ENCODE peak calls at places on chromosomes 11 and 22, in eight cellular contexts. P is spleen, S is IMR-90, H is sigmoid colon, E is thyroid gland, R is heart left ventricle, D is Peyer's patch, I is ovary. F is an unnamed sample.

GRCh38 chr11:11229691-11230090 is 123.4 kb downstream of the CSNK2A3 start:
- DNase-seq in D (no peak), R (no peak), I (no peak), H (no peak), E (no peak), P (no peak), S (peak; percentile 2), F (no peak)

GRCh38 chr22:27032121-27032761 is 374.9 kb downstream of the MIAT start:
- DNase-seq in I (peak; percentile 68), D (no peak), R (peak; percentile 20), S (no peak), H (peak; percentile 71), P (no peak), E (no peak), F (no peak)

GRCh38 chr11:10900686-10901415 is 43.0 kb upstream of the ZBED5 start:
- DNase-seq in P (no peak), R (no peak), I (no peak), H (no peak), D (no peak), E (no peak), S (peak; percentile 57), F (peak; percentile 63)

GRCh38 chr11:2923446-2924375 is 5.5 kb downstream of the PHLDA2 start:
- DNase-seq in S (no peak), H (no peak), D (no peak), I (no peak), E (peak; percentile 93), P (no peak), R (no peak), F (no peak)

GRCh38 chr11:83819936-83820549 is 533.9 kb upstream of the CCDC90B start:
- DNase-seq in E (peak; percentile 16), S (peak; percentile 79), H (no peak), I (no peak), D (no peak), R (no peak), P (no peak), F (no peak)

GRCh38 chr11:38305682-38306081 is 1707.6 kb upstream of the RAG2 start:
- DNase-seq in D (no peak), P (no peak), E (no peak), H (no peak), S (no peak), I (no peak), R (no peak), F (no peak)

GRCh38 chr22:50008151-50009040 is 4.2 kb downstream of the IL17REL start:
- DNase-seq in P (no peak), I (no peak), S (no peak), D (no peak), E (no peak), R (no peak), H (no peak), F (no peak)

GRCh38 chr11:95154514-95154913 is 64.9 kb downstream of the ENDOD1 start:
- DNase-seq in S (peak; percentile 19), D (peak; percentile 63), I (no peak), R (no peak), P (no peak), H (no peak), E (peak; percentile 57), F (no peak)

GRCh38 chr22:45291061-45291930 is 6.5 kb downstream of the UPK3A start:
- DNase-seq in E (no peak), H (no peak), R (no peak), I (no peak), S (no peak), D (no peak), P (no peak), F (no peak)

GRCh38 chr11:116693206-116694016 is 79.4 kb downstream of the BUD13 start:
- DNase-seq in R (no peak), E (no peak), H (peak; percentile 40), I (no peak), P (peak; percentile 59), S (no peak), D (no peak), F (no peak)

GRCh38 chr11:104893876-104894275 is 4.4 kb downstream of the CASP12 start:
- DNase-seq in I (no peak), P (no peak), R (no peak), E (no peak), D (no peak), H (no peak), S (no peak), F (no peak)

GRCh38 chr11:80462211-80462610 is 1021.4 kb upstream of the TENM4 start:
- DNase-seq in H (no peak), S (no peak), P (no peak), I (no peak), D (no peak), E (no peak), R (no peak), F (no peak)

GRCh38 chr22:25853902-25854301 is 111.9 kb downstream of the MYO18B start:
- DNase-seq in P (no peak), D (no peak), H (no peak), E (no peak), S (no peak), I (no peak), R (no peak), F (no peak)

GRCh38 chr11:45280449-45280848 is 5.7 kb downstream of the SYT13 start:
- DNase-seq in I (no peak), S (peak; percentile 0), E (no peak), P (no peak), R (no peak), H (no peak), D (no peak), F (no peak)

GRCh38 chr11:118757881-118758399 is 33.0 kb downstream of the DDX6 start:
- DNase-seq in E (no peak), D (no peak), S (no peak), H (no peak), I (no peak), R (no peak), P (no peak), F (no peak)

GRCh38 chr11:19742595-19743292 is 30.1 kb downstream of the NAV2 start:
- DNase-seq in E (peak; percentile 86), P (peak; percentile 82), S (peak; percentile 79), R (peak; percentile 75), I (peak; percentile 80), H (peak; percentile 92), D (peak; percentile 41), F (peak; percentile 75)

GRCh38 chr11:43504316-43504950 is 145.7 kb downstream of the TTC17 start:
- DNase-seq in E (peak; percentile 11), R (no peak), H (no peak), P (no peak), I (peak; percentile 44), D (no peak), S (peak; percentile 13), F (no peak)

GRCh38 chr11:119181677-119182412 is 3.4 kb upstream of the NHERF4 start:
- DNase-seq in R (no peak), H (no peak), E (no peak), I (no peak), P (no peak), D (no peak), S (no peak), F (no peak)

GRCh38 chr11:10818594-10818993 is 9.9 kb upstream of the EIF4G2 start:
- DNase-seq in E (no peak), H (no peak), R (no peak), S (peak; percentile 95), D (no peak), I (no peak), P (no peak), F (no peak)

GRCh38 chr11:94132152-94132558 is 3.5 kb downstream of the PANX1 start:
- DNase-seq in P (no peak), S (peak; percentile 94), I (no peak), R (no peak), H (no peak), D (no peak), E (no peak), F (no peak)

GRCh38 chr11:70495351-70496310 is 97.3 kb downstream of the CTTN start:
- DNase-seq in E (no peak), I (no peak), R (no peak), P (peak; percentile 63), D (no peak), S (no peak), H (peak; percentile 46), F (no peak)

GRCh38 chr11:66958232-66958955 is at the start of gene PC:
- DNase-seq in I (peak; percentile 100), S (peak; percentile 100), H (peak; percentile 100), E (peak; percentile 100), R (peak; percentile 99), P (peak; percentile 99), D (peak; percentile 94), F (peak; percentile 100)
- TF ChIP-seq POLR2A in I (peak; percentile 57), S (peak; percentile 92), H (peak; percentile 36), E (peak; percentile 87), R (peak; percentile 88), P (no peak), D (peak; percentile 91), F (peak; percentile 95)

GRCh38 chr22:29306175-29306829 is at the start of gene GAS2L1:
- DNase-seq in H (peak; percentile 94), E (peak; percentile 78), D (peak; percentile 37), I (peak; percentile 87), R (peak; percentile 91), P (peak; percentile 89), S (peak; percentile 73), F (peak; percentile 82)
- TF ChIP-seq POLR2A in H (no peak), E (no peak), D (no peak), I (peak; percentile 11), R (no peak), P (no peak), S (peak; percentile 11), F (no peak)

DNA sequence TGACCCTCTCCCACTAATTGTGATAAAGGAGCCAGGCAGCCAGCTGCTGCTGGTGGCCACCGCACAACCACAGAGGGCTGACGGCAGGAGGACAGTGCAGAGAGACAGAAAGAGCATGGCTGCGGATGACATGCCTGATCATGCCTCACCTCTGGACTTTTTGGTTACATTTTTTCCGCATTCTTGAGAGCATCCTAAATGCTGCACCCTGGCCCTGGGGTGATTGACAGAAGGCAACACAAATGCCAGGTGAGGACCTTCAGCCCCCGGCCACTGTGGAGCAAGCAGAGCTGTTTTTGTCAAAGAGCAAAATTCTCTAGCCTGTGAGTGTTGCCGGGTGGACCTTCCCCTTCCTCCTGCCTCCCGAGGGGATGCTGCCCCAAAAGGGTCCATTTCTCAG is 78.5 kb downstream of the RPS6KA4 start:
- DNase-seq in I (no peak), P (peak; percentile 43), S (no peak), E (no peak), H (peak; percentile 40), R (no peak), D (no peak), F (no peak)
- TF ChIP-seq POLR2A in I (no peak), P (no peak), S (no peak), E (no peak), H (no peak), R (no peak), D (no peak), F (no peak)

GRCh38 chr11:125063429-125064043 is 431 bp downstream of the SLC37A2 start:
- DNase-seq in H (peak; percentile 59), E (no peak), R (no peak), I (no peak), D (no peak), P (peak; percentile 76), S (no peak), F (no peak)

GRCh38 chr11:125061237-125061636 is 1.9 kb upstream of the SLC37A2 start:
- DNase-seq in R (no peak), H (no peak), S (no peak), E (no peak), P (no peak), I (no peak), D (no peak), F (no peak)

GRCh38 chr11:125062196-125062930 is 742 bp upstream of the SLC37A2 start:
- DNase-seq in H (no peak), S (no peak), E (no peak), D (no peak), I (no peak), P (no peak), R (no peak), F (no peak)

GRCh38 chr11:125064070-125064469 is 965 bp downstream of the SLC37A2 start:
- DNase-seq in I (no peak), S (no peak), P (no peak), D (no peak), R (no peak), H (no peak), E (no peak), F (no peak)

GRCh38 chr11:125062931-125063428 is at the start of gene SLC37A2:
- DNase-seq in R (peak; percentile 68), I (peak; percentile 65), P (peak; percentile 93), D (peak; percentile 75), E (peak; percentile 68), S (peak; percentile 54), H (peak; percentile 83), F (peak; percentile 24)
- TF ChIP-seq POLR2A in R (no peak), I (no peak), P (no peak), D (no peak), E (peak; percentile 49), S (peak; percentile 42), H (no peak), F (peak; percentile 33)